ENCODE peak calls at places on chromosomes 4 and X, in seven cellular contexts. One of them, this sample, is unnamed.

GRCh38 chrX:118740276-118740889 is 13.0 kb downstream of the IL13RA1 start:
- DNase-seq in IMR-90: no peak
- DNase-seq in mesenchymal stem cell: no peak
- DNase-seq in mesendoderm: peak; percentile 39
- DNase-seq in H9: no peak
- DNase-seq in H1: no peak
- DNase-seq in trophoblast cell: no peak
- DNase-seq in this sample: no peak

GRCh38 chr4:189823611-189824010 is 117.1 kb upstream of the FRG1 start:
- DNase-seq in IMR-90: no peak
- DNase-seq in mesenchymal stem cell: no peak
- DNase-seq in mesendoderm: no peak
- DNase-seq in H9: no peak
- DNase-seq in H1: no peak
- DNase-seq in trophoblast cell: no peak
- DNase-seq in this sample: no peak

GRCh38 chr4:163693211-163693610 is 198.7 kb downstream of the TMA16 start:
- DNase-seq in IMR-90: peak; percentile 83
- DNase-seq in mesenchymal stem cell: peak; percentile 18
- DNase-seq in mesendoderm: no peak
- DNase-seq in H9: no peak
- DNase-seq in H1: no peak
- DNase-seq in trophoblast cell: no peak
- DNase-seq in this sample: no peak

GRCh38 chr4:102449751-102450352 is 51.3 kb upstream of the NFKB1 start:
- DNase-seq in IMR-90: peak; percentile 64
- DNase-seq in mesenchymal stem cell: peak; percentile 70
- DNase-seq in mesendoderm: peak; percentile 71
- DNase-seq in H9: peak; percentile 34
- DNase-seq in H1: no peak
- DNase-seq in trophoblast cell: peak; percentile 88
- DNase-seq in this sample: peak; percentile 24

GRCh38 chrX:153944140-153944799 is at the start of gene RENBP:
- DNase-seq in IMR-90: no peak
- DNase-seq in mesenchymal stem cell: no peak
- DNase-seq in mesendoderm: peak; percentile 68
- DNase-seq in H9: peak; percentile 67
- DNase-seq in H1: no peak
- DNase-seq in trophoblast cell: peak; percentile 33
- DNase-seq in this sample: no peak

GRCh38 chr4:45831692-45832091 is 292.2 kb downstream of the GABRG1 start:
- DNase-seq in IMR-90: no peak
- DNase-seq in mesenchymal stem cell: no peak
- DNase-seq in mesendoderm: no peak
- DNase-seq in H9: no peak
- DNase-seq in H1: no peak
- DNase-seq in trophoblast cell: no peak
- DNase-seq in this sample: no peak

GRCh38 chrX:41300758-41301437 is 33.1 kb upstream of the DDX3X start:
- DNase-seq in IMR-90: peak; percentile 72
- DNase-seq in mesenchymal stem cell: peak; percentile 49
- DNase-seq in mesendoderm: no peak
- DNase-seq in H9: no peak
- DNase-seq in H1: no peak
- DNase-seq in trophoblast cell: no peak
- DNase-seq in this sample: no peak

GRCh38 chr4:165834116-165834515 is 38.9 kb upstream of the TLL1 start:
- DNase-seq in IMR-90: no peak
- DNase-seq in mesenchymal stem cell: no peak
- DNase-seq in mesendoderm: no peak
- DNase-seq in H9: no peak
- DNase-seq in H1: no peak
- DNase-seq in trophoblast cell: no peak
- DNase-seq in this sample: no peak

GRCh38 chr4:120130786-120131185 is 64.1 kb upstream of the MAD2L1 start:
- DNase-seq in IMR-90: no peak
- DNase-seq in mesenchymal stem cell: no peak
- DNase-seq in mesendoderm: no peak
- DNase-seq in H9: no peak
- DNase-seq in H1: no peak
- DNase-seq in trophoblast cell: peak; percentile 18
- DNase-seq in this sample: no peak

GRCh38 chrX:98191003-98191402 is 1307.3 kb downstream of the RPA4 start:
- DNase-seq in IMR-90: no peak
- DNase-seq in mesenchymal stem cell: no peak
- DNase-seq in mesendoderm: no peak
- DNase-seq in H9: no peak
- DNase-seq in H1: no peak
- DNase-seq in trophoblast cell: no peak
- DNase-seq in this sample: no peak

GRCh38 chr4:636628-636950 is 11.2 kb downstream of the PDE6B start:
- DNase-seq in IMR-90: no peak
- DNase-seq in mesenchymal stem cell: no peak
- DNase-seq in mesendoderm: no peak
- DNase-seq in H9: no peak
- DNase-seq in H1: no peak
- DNase-seq in trophoblast cell: no peak
- DNase-seq in this sample: no peak

GRCh38 chrX:35664838-35665237 is 133.3 kb upstream of the MAGEB16 start:
- DNase-seq in IMR-90: no peak
- DNase-seq in mesenchymal stem cell: peak; percentile 12
- DNase-seq in mesendoderm: no peak
- DNase-seq in H9: no peak
- DNase-seq in H1: no peak
- DNase-seq in trophoblast cell: no peak
- DNase-seq in this sample: no peak

GRCh38 chr4:74483226-74483911 is 38.4 kb downstream of the AREG start:
- DNase-seq in IMR-90: no peak
- DNase-seq in mesenchymal stem cell: no peak
- DNase-seq in mesendoderm: no peak
- DNase-seq in H9: no peak
- DNase-seq in H1: no peak
- DNase-seq in trophoblast cell: peak; percentile 17
- DNase-seq in this sample: no peak

GRCh38 chr4:74475946-74476345 is 31.0 kb downstream of the AREG start:
- DNase-seq in IMR-90: no peak
- DNase-seq in mesenchymal stem cell: no peak
- DNase-seq in mesendoderm: no peak
- DNase-seq in H9: no peak
- DNase-seq in H1: no peak
- DNase-seq in trophoblast cell: no peak
- DNase-seq in this sample: no peak

GRCh38 chr4:74481891-74482609 is 37.1 kb downstream of the AREG start:
- DNase-seq in IMR-90: no peak
- DNase-seq in mesenchymal stem cell: no peak
- DNase-seq in mesendoderm: no peak
- DNase-seq in H9: no peak
- DNase-seq in H1: no peak
- DNase-seq in trophoblast cell: peak; percentile 86
- DNase-seq in this sample: no peak

GRCh38 chr4:74479009-74479408 is 34.1 kb downstream of the AREG start:
- DNase-seq in IMR-90: no peak
- DNase-seq in mesenchymal stem cell: no peak
- DNase-seq in mesendoderm: no peak
- DNase-seq in H9: no peak
- DNase-seq in H1: no peak
- DNase-seq in trophoblast cell: no peak
- DNase-seq in this sample: no peak

DNA sequence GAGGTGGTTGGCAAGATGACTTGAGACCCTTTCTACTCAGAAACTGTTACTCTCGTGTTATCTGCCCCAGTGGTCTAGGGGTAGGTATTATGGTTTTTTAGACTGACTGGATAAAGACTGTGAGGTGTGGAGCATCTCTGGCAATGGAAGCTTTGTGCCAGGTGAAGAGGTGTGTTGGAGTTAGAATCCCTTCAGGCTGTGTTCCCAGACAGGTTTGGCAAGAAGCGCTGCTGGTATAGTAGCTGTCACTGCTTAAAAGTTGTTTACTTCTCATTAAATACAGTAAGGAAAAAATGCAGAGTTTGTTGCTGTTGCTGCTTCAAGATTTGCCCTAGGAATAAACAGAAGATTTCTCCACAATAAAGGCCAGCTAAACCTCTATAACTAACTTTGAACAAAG is 35.3 kb downstream of the AREG start:
- DNase-seq in IMR-90: no peak
- DNase-seq in mesenchymal stem cell: no peak
- DNase-seq in mesendoderm: no peak
- DNase-seq in H9: no peak
- DNase-seq in H1: no peak
- DNase-seq in trophoblast cell: peak; percentile 87
- DNase-seq in this sample: no peak
- H2BK5ac ChIP-seq in IMR-90: no peak overlapping the region
- H2BK5ac ChIP-seq in mesenchymal stem cell: no peak overlapping the region
- H2BK5ac ChIP-seq in mesendoderm: no peak overlapping the region
- H2BK5ac ChIP-seq in H9: no peak overlapping the region
- H2BK5ac ChIP-seq in H1: no peak overlapping the region
- H2BK5ac ChIP-seq in trophoblast cell: no peak overlapping the region
- H2BK5ac ChIP-seq in this sample: no peak overlapping the region

GRCh38 chrX:9211269-9211668 is 177.3 kb upstream of the FAM9B start:
- DNase-seq in IMR-90: no peak
- DNase-seq in mesenchymal stem cell: no peak
- DNase-seq in mesendoderm: no peak
- DNase-seq in H9: no peak
- DNase-seq in H1: no peak
- DNase-seq in trophoblast cell: no peak
- DNase-seq in this sample: no peak
- H2BK5ac ChIP-seq in IMR-90: no peak overlapping the region
- H2BK5ac ChIP-seq in mesenchymal stem cell: no peak overlapping the region
- H2BK5ac ChIP-seq in mesendoderm: no peak overlapping the region
- H2BK5ac ChIP-seq in H9: no peak overlapping the region
- H2BK5ac ChIP-seq in H1: no peak overlapping the region
- H2BK5ac ChIP-seq in trophoblast cell: no peak overlapping the region
- H2BK5ac ChIP-seq in this sample: no peak overlapping the region

DNA sequence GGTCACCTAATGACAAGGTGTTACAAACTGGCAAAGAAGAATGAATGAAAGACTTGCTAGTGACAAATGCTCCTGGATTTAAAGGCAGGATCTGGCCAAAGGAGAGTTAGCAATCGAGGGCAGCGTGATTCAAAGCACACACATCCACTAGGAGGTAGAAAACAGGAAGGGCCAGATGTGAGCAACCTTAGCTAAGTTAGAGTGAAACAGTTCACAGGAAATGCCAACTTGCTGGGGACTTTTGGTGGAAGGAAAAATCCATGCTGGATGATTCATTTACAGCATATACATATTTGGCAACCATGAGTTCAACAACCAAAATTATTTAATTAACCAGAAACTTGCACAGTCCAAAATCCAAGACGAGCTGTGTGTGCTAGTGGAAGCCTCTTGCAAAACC is 276.9 kb downstream of the PTTG2 start:
- DNase-seq in IMR-90: peak; percentile 55
- DNase-seq in mesenchymal stem cell: peak; percentile 5
- DNase-seq in mesendoderm: no peak
- DNase-seq in H9: no peak
- DNase-seq in H1: no peak
- DNase-seq in trophoblast cell: peak; percentile 42
- DNase-seq in this sample: no peak
- H2BK5ac ChIP-seq in IMR-90: no peak overlapping the region
- H2BK5ac ChIP-seq in mesenchymal stem cell: no peak overlapping the region
- H2BK5ac ChIP-seq in mesendoderm: no peak overlapping the region
- H2BK5ac ChIP-seq in H9: no peak overlapping the region
- H2BK5ac ChIP-seq in H1: no peak overlapping the region
- H2BK5ac ChIP-seq in trophoblast cell: no peak overlapping the region
- H2BK5ac ChIP-seq in this sample: no peak overlapping the region

DNA sequence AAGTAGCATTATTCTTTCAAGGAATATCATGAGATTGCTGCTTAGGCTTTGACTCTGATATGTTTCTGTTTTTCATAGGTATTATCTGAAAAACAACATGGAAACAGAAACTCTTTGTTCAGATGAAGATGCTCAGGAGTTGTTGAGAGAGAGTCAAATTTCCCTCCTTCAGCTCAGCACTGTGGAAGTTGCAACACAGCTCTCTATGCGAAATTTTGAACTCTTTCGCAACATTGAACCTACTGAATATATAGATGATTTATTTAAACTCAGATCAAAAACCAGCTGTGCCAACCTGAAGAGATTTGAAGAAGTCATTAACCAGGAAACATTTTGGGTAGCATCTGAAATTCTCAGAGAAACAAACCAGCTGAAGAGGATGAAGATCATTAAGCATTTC is 238.6 kb downstream of the RAPGEF2 start:
- DNase-seq in IMR-90: peak; percentile 72
- DNase-seq in mesenchymal stem cell: peak; percentile 27
- DNase-seq in mesendoderm: no peak
- DNase-seq in H9: no peak
- DNase-seq in H1: no peak
- DNase-seq in trophoblast cell: peak; percentile 24
- DNase-seq in this sample: no peak
- H2BK5ac ChIP-seq in IMR-90: peak overlapping the region; percentile 17
- H2BK5ac ChIP-seq in mesenchymal stem cell: no peak overlapping the region
- H2BK5ac ChIP-seq in mesendoderm: no peak overlapping the region
- H2BK5ac ChIP-seq in H9: no peak overlapping the region
- H2BK5ac ChIP-seq in H1: no peak overlapping the region
- H2BK5ac ChIP-seq in trophoblast cell: no peak overlapping the region
- H2BK5ac ChIP-seq in this sample: no peak overlapping the region

GRCh38 chr4:183612329-183613250 is 46.4 kb downstream of the RWDD4 start:
- DNase-seq in IMR-90: no peak
- DNase-seq in mesenchymal stem cell: no peak
- DNase-seq in mesendoderm: no peak
- DNase-seq in H9: no peak
- DNase-seq in H1: no peak
- DNase-seq in trophoblast cell: no peak
- DNase-seq in this sample: no peak
- H2BK5ac ChIP-seq in IMR-90: no peak overlapping the region
- H2BK5ac ChIP-seq in mesenchymal stem cell: no peak overlapping the region
- H2BK5ac ChIP-seq in mesendoderm: no peak overlapping the region
- H2BK5ac ChIP-seq in H9: no peak overlapping the region
- H2BK5ac ChIP-seq in H1: no peak overlapping the region
- H2BK5ac ChIP-seq in trophoblast cell: no peak overlapping the region
- H2BK5ac ChIP-seq in this sample: no peak overlapping the region

GRCh38 chr4:101071241-101071640 is 276.1 kb downstream of the PPP3CA start:
- DNase-seq in IMR-90: no peak
- DNase-seq in mesenchymal stem cell: no peak
- DNase-seq in mesendoderm: no peak
- DNase-seq in H9: no peak
- DNase-seq in H1: no peak
- DNase-seq in trophoblast cell: peak; percentile 54
- DNase-seq in this sample: no peak
- H2BK5ac ChIP-seq in IMR-90: no peak overlapping the region
- H2BK5ac ChIP-seq in mesenchymal stem cell: no peak overlapping the region
- H2BK5ac ChIP-seq in mesendoderm: no peak overlapping the region
- H2BK5ac ChIP-seq in H9: no peak overlapping the region
- H2BK5ac ChIP-seq in H1: no peak overlapping the region
- H2BK5ac ChIP-seq in trophoblast cell: no peak overlapping the region
- H2BK5ac ChIP-seq in this sample: no peak overlapping the region

DNA sequence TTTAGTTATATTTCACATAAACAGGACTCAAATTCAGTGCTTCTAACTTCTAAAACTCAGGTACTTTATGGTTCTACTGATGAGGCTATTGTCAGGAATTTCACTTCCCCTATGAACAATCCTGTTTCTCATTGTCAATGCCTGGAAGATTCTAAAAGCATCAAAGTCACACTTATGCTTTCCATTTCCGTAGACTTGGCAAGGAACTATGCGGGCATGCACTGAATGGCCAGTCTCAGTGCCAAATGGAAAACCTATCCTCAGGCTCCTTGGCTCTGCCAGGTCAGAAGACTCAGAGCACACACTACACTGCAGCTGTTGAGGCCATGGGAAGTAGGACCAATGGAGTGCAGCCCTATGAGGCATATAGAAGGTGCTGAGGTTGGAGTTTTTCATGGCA is 97.0 kb upstream of the PTPN13 start:
- DNase-seq in IMR-90: no peak
- DNase-seq in mesenchymal stem cell: no peak
- DNase-seq in mesendoderm: no peak
- DNase-seq in H9: no peak
- DNase-seq in H1: no peak
- DNase-seq in trophoblast cell: peak; percentile 5
- DNase-seq in this sample: no peak
- H2BK5ac ChIP-seq in IMR-90: no peak overlapping the region
- H2BK5ac ChIP-seq in mesenchymal stem cell: peak overlapping the region; percentile 67
- H2BK5ac ChIP-seq in mesendoderm: no peak overlapping the region
- H2BK5ac ChIP-seq in H9: no peak overlapping the region
- H2BK5ac ChIP-seq in H1: no peak overlapping the region
- H2BK5ac ChIP-seq in trophoblast cell: no peak overlapping the region
- H2BK5ac ChIP-seq in this sample: no peak overlapping the region

GRCh38 chrX:123854329-123854728 is 5.5 kb upstream of the XIAP start:
- DNase-seq in IMR-90: peak; percentile 68
- DNase-seq in mesenchymal stem cell: no peak
- DNase-seq in mesendoderm: no peak
- DNase-seq in H9: no peak
- DNase-seq in H1: no peak
- DNase-seq in trophoblast cell: no peak
- DNase-seq in this sample: no peak
- H2BK5ac ChIP-seq in IMR-90: no peak overlapping the region
- H2BK5ac ChIP-seq in mesenchymal stem cell: no peak overlapping the region
- H2BK5ac ChIP-seq in mesendoderm: no peak overlapping the region
- H2BK5ac ChIP-seq in H9: no peak overlapping the region
- H2BK5ac ChIP-seq in H1: no peak overlapping the region
- H2BK5ac ChIP-seq in trophoblast cell: no peak overlapping the region
- H2BK5ac ChIP-seq in this sample: no peak overlapping the region